ENCODE peak calls at places on chromosomes 7 and 10, in seven cellular contexts. One of them, this sample, is unnamed.
A peak's percentile ranks its signal among the peaks of the same experiment; 100 is the strongest.

GRCh38 chr10:99777918-99778716 is 4.3 kb upstream of the ABCC2 start:
- DNase-seq in colonic mucosa: no peak
- DNase-seq in CD8-positive, alpha-beta T cell: no peak
- DNase-seq in osteoblast: no peak
- DNase-seq in mesendoderm: peak; percentile 53
- DNase-seq in uterus: no peak
- DNase-seq in hepatocyte: peak; percentile 19
- DNase-seq in this sample: no peak

GRCh38 chr10:21525367-21526183 is at the start of gene SKIDA1:
- DNase-seq in osteoblast: peak; percentile 96
- DNase-seq in mesendoderm: peak; percentile 97
- DNase-seq in colonic mucosa: peak; percentile 91
- DNase-seq in uterus: peak; percentile 84
- DNase-seq in hepatocyte: peak; percentile 93
- DNase-seq in CD8-positive, alpha-beta T cell: peak; percentile 53
- DNase-seq in this sample: peak; percentile 88

GRCh38 chr10:86123304-86123703 is 243.3 kb downstream of the GRID1 start:
- DNase-seq in CD8-positive, alpha-beta T cell: no peak
- DNase-seq in mesendoderm: no peak
- DNase-seq in colonic mucosa: no peak
- DNase-seq in uterus: no peak
- DNase-seq in osteoblast: no peak
- DNase-seq in hepatocyte: no peak
- DNase-seq in this sample: no peak

GRCh38 chr7:99618726-99619125 is 2.0 kb downstream of the ZSCAN25 start:
- DNase-seq in hepatocyte: peak; percentile 20
- DNase-seq in osteoblast: no peak
- DNase-seq in colonic mucosa: no peak
- DNase-seq in uterus: no peak
- DNase-seq in CD8-positive, alpha-beta T cell: no peak
- DNase-seq in mesendoderm: peak; percentile 73
- DNase-seq in this sample: no peak

GRCh38 chr7:155187061-155187785 is 110.5 kb upstream of the INSIG1 start:
- DNase-seq in colonic mucosa: peak; percentile 7
- DNase-seq in CD8-positive, alpha-beta T cell: no peak
- DNase-seq in osteoblast: no peak
- DNase-seq in hepatocyte: no peak
- DNase-seq in uterus: no peak
- DNase-seq in mesendoderm: no peak
- DNase-seq in this sample: no peak

GRCh38 chr10:69657866-69658265 is 27.8 kb downstream of the FAM241B start:
- DNase-seq in mesendoderm: no peak
- DNase-seq in colonic mucosa: no peak
- DNase-seq in CD8-positive, alpha-beta T cell: no peak
- DNase-seq in uterus: no peak
- DNase-seq in hepatocyte: no peak
- DNase-seq in osteoblast: peak; percentile 69
- DNase-seq in this sample: no peak

GRCh38 chr7:121103091-121103490 is 114.6 kb downstream of the CPED1 start:
- DNase-seq in colonic mucosa: no peak
- DNase-seq in mesendoderm: peak; percentile 62
- DNase-seq in uterus: no peak
- DNase-seq in CD8-positive, alpha-beta T cell: no peak
- DNase-seq in hepatocyte: no peak
- DNase-seq in osteoblast: no peak
- DNase-seq in this sample: no peak

GRCh38 chr7:99125505-99125865 is 18.4 kb downstream of the SMURF1 start:
- DNase-seq in uterus: no peak
- DNase-seq in colonic mucosa: peak; percentile 51
- DNase-seq in hepatocyte: no peak
- DNase-seq in mesendoderm: peak; percentile 26
- DNase-seq in CD8-positive, alpha-beta T cell: no peak
- DNase-seq in osteoblast: no peak
- DNase-seq in this sample: no peak

GRCh38 chr10:46016811-46017210 is 13.6 kb downstream of the NCOA4 start:
- DNase-seq in CD8-positive, alpha-beta T cell: no peak
- DNase-seq in mesendoderm: no peak
- DNase-seq in uterus: no peak
- DNase-seq in osteoblast: no peak
- DNase-seq in hepatocyte: no peak
- DNase-seq in colonic mucosa: no peak
- DNase-seq in this sample: no peak

GRCh38 chr10:48456361-48456804 is 148.5 kb downstream of the ARHGAP22 start:
- DNase-seq in mesendoderm: no peak
- DNase-seq in CD8-positive, alpha-beta T cell: no peak
- DNase-seq in osteoblast: peak; percentile 84
- DNase-seq in colonic mucosa: peak; percentile 30
- DNase-seq in uterus: no peak
- DNase-seq in hepatocyte: peak; percentile 56
- DNase-seq in this sample: no peak

GRCh38 chr7:22210355-22210754 is 146.6 kb downstream of the RAPGEF5 start:
- DNase-seq in hepatocyte: no peak
- DNase-seq in mesendoderm: no peak
- DNase-seq in CD8-positive, alpha-beta T cell: no peak
- DNase-seq in uterus: no peak
- DNase-seq in osteoblast: no peak
- DNase-seq in colonic mucosa: no peak
- DNase-seq in this sample: no peak

GRCh38 chr7:7352845-7353244 is 170.5 kb downstream of the C1GALT1 start:
- DNase-seq in mesendoderm: peak; percentile 91
- DNase-seq in hepatocyte: peak; percentile 10
- DNase-seq in colonic mucosa: no peak
- DNase-seq in CD8-positive, alpha-beta T cell: no peak
- DNase-seq in osteoblast: no peak
- DNase-seq in uterus: no peak
- DNase-seq in this sample: no peak

GRCh38 chr7:24979470-24979862 is 512 bp downstream of the OSBPL3 start:
- DNase-seq in colonic mucosa: peak; percentile 68
- DNase-seq in CD8-positive, alpha-beta T cell: peak; percentile 79
- DNase-seq in hepatocyte: peak; percentile 87
- DNase-seq in uterus: peak; percentile 26
- DNase-seq in mesendoderm: peak; percentile 79
- DNase-seq in osteoblast: peak; percentile 83
- DNase-seq in this sample: peak; percentile 59

GRCh38 chr10:22340362-22341189 is 4.7 kb upstream of the SPAG6 start:
- DNase-seq in CD8-positive, alpha-beta T cell: peak; percentile 59
- DNase-seq in osteoblast: peak; percentile 97
- DNase-seq in colonic mucosa: peak; percentile 66
- DNase-seq in uterus: peak; percentile 60
- DNase-seq in mesendoderm: peak; percentile 67
- DNase-seq in hepatocyte: peak; percentile 84
- DNase-seq in this sample: peak; percentile 82

GRCh38 chr7:105677803-105678583 is 96.7 kb upstream of the EFCAB10 start:
- DNase-seq in colonic mucosa: peak; percentile 67
- DNase-seq in hepatocyte: no peak
- DNase-seq in uterus: no peak
- DNase-seq in CD8-positive, alpha-beta T cell: peak; percentile 56
- DNase-seq in mesendoderm: no peak
- DNase-seq in osteoblast: no peak
- DNase-seq in this sample: no peak

GRCh38 chr10:114353383-114353782 is 50.9 kb downstream of the AFAP1L2 start:
- DNase-seq in uterus: no peak
- DNase-seq in CD8-positive, alpha-beta T cell: no peak
- DNase-seq in mesendoderm: no peak
- DNase-seq in hepatocyte: no peak
- DNase-seq in colonic mucosa: no peak
- DNase-seq in osteoblast: no peak
- DNase-seq in this sample: no peak
- H3K4me1 ChIP-seq in uterus: peaks cover 13% of the 10 kb centered on the region
- H3K4me1 ChIP-seq in CD8-positive, alpha-beta T cell: no peaks in the 10 kb centered on the region
- H3K4me1 ChIP-seq in mesendoderm: peaks cover 2% of the 10 kb centered on the region
- H3K4me1 ChIP-seq in hepatocyte: peaks cover 26% of the 10 kb centered on the region
- H3K4me1 ChIP-seq in colonic mucosa: no peaks in the 10 kb centered on the region
- H3K4me1 ChIP-seq in osteoblast: no peaks in the 10 kb centered on the region
- H3K4me1 ChIP-seq in this sample: peaks cover 7% of the 10 kb centered on the region

GRCh38 chr7:28954446-28954845 is 3.7 kb downstream of the TRIL start:
- DNase-seq in CD8-positive, alpha-beta T cell: no peak
- DNase-seq in osteoblast: peak; percentile 21
- DNase-seq in hepatocyte: no peak
- DNase-seq in colonic mucosa: no peak
- DNase-seq in uterus: no peak
- DNase-seq in mesendoderm: no peak
- DNase-seq in this sample: no peak

GRCh38 chr7:28955723-28956607 is 2.2 kb downstream of the TRIL start:
- DNase-seq in uterus: peak; percentile 69
- DNase-seq in hepatocyte: peak; percentile 89
- DNase-seq in osteoblast: no peak
- DNase-seq in mesendoderm: peak; percentile 87
- DNase-seq in colonic mucosa: peak; percentile 90
- DNase-seq in CD8-positive, alpha-beta T cell: no peak
- DNase-seq in this sample: peak; percentile 77

GRCh38 chr7:28953628-28954027 is 4.5 kb downstream of the TRIL start:
- DNase-seq in CD8-positive, alpha-beta T cell: no peak
- DNase-seq in colonic mucosa: no peak
- DNase-seq in uterus: no peak
- DNase-seq in hepatocyte: no peak
- DNase-seq in mesendoderm: no peak
- DNase-seq in osteoblast: peak; percentile 55
- DNase-seq in this sample: no peak

GRCh38 chr7:28955356-28955722 is 2.8 kb downstream of the TRIL start:
- DNase-seq in colonic mucosa: no peak
- DNase-seq in hepatocyte: no peak
- DNase-seq in osteoblast: no peak
- DNase-seq in mesendoderm: no peak
- DNase-seq in uterus: no peak
- DNase-seq in CD8-positive, alpha-beta T cell: no peak
- DNase-seq in this sample: no peak

GRCh38 chr7:28954936-28955335 is 3.2 kb downstream of the TRIL start:
- DNase-seq in hepatocyte: no peak
- DNase-seq in osteoblast: no peak
- DNase-seq in colonic mucosa: no peak
- DNase-seq in mesendoderm: no peak
- DNase-seq in uterus: no peak
- DNase-seq in CD8-positive, alpha-beta T cell: no peak
- DNase-seq in this sample: no peak
- H3K27me3 ChIP-seq in hepatocyte: peaks cover 41% of the 10 kb centered on the region
- H3K27me3 ChIP-seq in osteoblast: peaks cover 61% of the 10 kb centered on the region
- H3K27me3 ChIP-seq in colonic mucosa: peaks cover 28% of the 10 kb centered on the region
- H3K27me3 ChIP-seq in mesendoderm: peaks cover 8% of the 10 kb centered on the region
- H3K27me3 ChIP-seq in uterus: no peaks in the 10 kb centered on the region
- H3K27me3 ChIP-seq in CD8-positive, alpha-beta T cell: peaks cover 8% of the 10 kb centered on the region
- H3K27me3 ChIP-seq in this sample: no peaks in the 10 kb centered on the region

GRCh38 chr10:124480860-124481259 is 19.2 kb downstream of the LHPP start:
- DNase-seq in CD8-positive, alpha-beta T cell: no peak
- DNase-seq in mesendoderm: peak; percentile 57
- DNase-seq in uterus: no peak
- DNase-seq in hepatocyte: no peak
- DNase-seq in osteoblast: no peak
- DNase-seq in colonic mucosa: no peak
- DNase-seq in this sample: no peak

GRCh38 chr10:124478517-124478916 is 16.9 kb downstream of the LHPP start:
- DNase-seq in osteoblast: no peak
- DNase-seq in CD8-positive, alpha-beta T cell: no peak
- DNase-seq in mesendoderm: no peak
- DNase-seq in hepatocyte: no peak
- DNase-seq in colonic mucosa: no peak
- DNase-seq in uterus: no peak
- DNase-seq in this sample: no peak

GRCh38 chr10:124474502-124475070 is 13.0 kb downstream of the LHPP start:
- DNase-seq in mesendoderm: no peak
- DNase-seq in osteoblast: no peak
- DNase-seq in uterus: no peak
- DNase-seq in colonic mucosa: no peak
- DNase-seq in CD8-positive, alpha-beta T cell: no peak
- DNase-seq in hepatocyte: no peak
- DNase-seq in this sample: no peak

GRCh38 chr10:124476043-124476725 is 14.6 kb downstream of the LHPP start:
- DNase-seq in osteoblast: no peak
- DNase-seq in CD8-positive, alpha-beta T cell: no peak
- DNase-seq in colonic mucosa: no peak
- DNase-seq in uterus: no peak
- DNase-seq in mesendoderm: no peak
- DNase-seq in hepatocyte: peak; percentile 85
- DNase-seq in this sample: no peak

GRCh38 chr10:124477614-124478363 is 16.2 kb downstream of the LHPP start:
- DNase-seq in osteoblast: no peak
- DNase-seq in uterus: no peak
- DNase-seq in hepatocyte: no peak
- DNase-seq in colonic mucosa: no peak
- DNase-seq in mesendoderm: peak; percentile 82
- DNase-seq in CD8-positive, alpha-beta T cell: no peak
- DNase-seq in this sample: no peak
- H3K4me1 ChIP-seq in osteoblast: no peaks in the 10 kb centered on the region
- H3K4me1 ChIP-seq in uterus: no peaks in the 10 kb centered on the region
- H3K4me1 ChIP-seq in hepatocyte: peaks cover 10% of the 10 kb centered on the region
- H3K4me1 ChIP-seq in colonic mucosa: no peaks in the 10 kb centered on the region
- H3K4me1 ChIP-seq in mesendoderm: peaks cover 3% of the 10 kb centered on the region
- H3K4me1 ChIP-seq in CD8-positive, alpha-beta T cell: no peaks in the 10 kb centered on the region
- H3K4me1 ChIP-seq in this sample: no peaks in the 10 kb centered on the region

DNA sequence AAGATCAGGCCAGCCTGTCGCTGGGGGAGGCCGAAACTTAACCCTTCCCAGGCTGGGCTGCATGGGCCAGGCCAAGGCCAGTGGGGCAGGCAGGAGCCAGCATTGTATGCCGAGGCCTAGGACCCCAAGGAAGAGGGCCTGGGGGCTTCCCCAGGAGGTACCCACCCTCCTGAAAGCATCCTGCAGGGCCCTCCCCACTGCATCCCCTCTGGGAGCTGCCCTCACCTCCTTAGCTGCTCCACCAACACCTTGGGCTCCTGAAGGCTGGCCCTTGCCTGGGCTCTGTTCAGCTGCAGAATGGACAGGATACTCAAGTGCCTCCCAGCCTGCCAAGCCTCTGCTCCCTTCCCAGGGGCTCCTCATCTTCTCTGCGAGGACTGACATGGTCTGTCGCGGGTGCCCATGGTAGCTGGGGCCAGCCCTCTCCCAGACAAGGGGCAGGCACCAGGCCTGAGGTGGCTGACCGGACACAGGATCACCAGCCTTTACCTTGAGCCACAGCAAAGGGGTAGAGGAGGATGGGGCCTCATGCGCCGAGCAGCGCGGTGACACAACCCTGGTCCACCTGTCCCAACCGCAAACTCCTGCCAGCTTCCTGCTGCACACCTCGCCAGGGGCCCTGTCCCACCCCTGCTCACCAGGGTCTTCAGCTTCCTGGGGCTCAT is 94.2 kb downstream of the MICALL2 start:
- DNase-seq in uterus: no peak
- DNase-seq in mesendoderm: no peak
- DNase-seq in osteoblast: no peak
- DNase-seq in colonic mucosa: no peak
- DNase-seq in hepatocyte: no peak
- DNase-seq in CD8-positive, alpha-beta T cell: no peak
- DNase-seq in this sample: no peak
- H3K27me3 ChIP-seq in uterus: peaks cover 19% of the 10 kb centered on the region
- H3K27me3 ChIP-seq in mesendoderm: no peaks in the 10 kb centered on the region
- H3K27me3 ChIP-seq in osteoblast: peaks cover 23% of the 10 kb centered on the region
- H3K27me3 ChIP-seq in colonic mucosa: peaks cover 11% of the 10 kb centered on the region
- H3K27me3 ChIP-seq in hepatocyte: peaks cover 28% of the 10 kb centered on the region
- H3K27me3 ChIP-seq in CD8-positive, alpha-beta T cell: peaks cover 9% of the 10 kb centered on the region
- H3K27me3 ChIP-seq in this sample: no peaks in the 10 kb centered on the region

This sample was measured in testis.